ENCODE peak calls at places on chromosome 1, in four cellular contexts. One of them, this sample, is unnamed.

GRCh38 chr1:160205974-160206369 is 788 bp downstream of the PEA15 start:
- DNase-seq in stimulated activated CD4-positive, alpha-beta T cell treated with anti-CD3 and anti-CD28 coated beads, TNF-alpha, amount 100 ng/mL, for 48 hours: peak
- DNase-seq in fibroblast of mammary gland: peak
- DNase-seq in uterus: peak
- DNase-seq in this sample: no peak

GRCh38 chr1:44040856-44041255 is 9.6 kb upstream of the SLC6A9 start:
- DNase-seq in stimulated activated CD4-positive, alpha-beta T cell treated with anti-CD3 and anti-CD28 coated beads, TNF-alpha, amount 100 ng/mL, for 48 hours: no peak
- DNase-seq in fibroblast of mammary gland: peak
- DNase-seq in uterus: no peak
- DNase-seq in this sample: no peak

GRCh38 chr1:71572038-71572437 is 491.2 kb upstream of the ZRANB2 start:
- DNase-seq in fibroblast of mammary gland: no peak
- DNase-seq in uterus: no peak
- DNase-seq in stimulated activated CD4-positive, alpha-beta T cell treated with anti-CD3 and anti-CD28 coated beads, TNF-alpha, amount 100 ng/mL, for 48 hours: no peak
- DNase-seq in this sample: no peak

GRCh38 chr1:246565751-246566127 is 322 bp downstream of the TFB2M start:
- DNase-seq in fibroblast of mammary gland: peak
- DNase-seq in stimulated activated CD4-positive, alpha-beta T cell treated with anti-CD3 and anti-CD28 coated beads, TNF-alpha, amount 100 ng/mL, for 48 hours: no peak
- DNase-seq in uterus: no peak
- DNase-seq in this sample: no peak

GRCh38 chr1:43868741-43869067 is 64.9 kb upstream of the ARTN start:
- DNase-seq in stimulated activated CD4-positive, alpha-beta T cell treated with anti-CD3 and anti-CD28 coated beads, TNF-alpha, amount 100 ng/mL, for 48 hours: no peak
- DNase-seq in fibroblast of mammary gland: peak
- DNase-seq in uterus: peak
- DNase-seq in this sample: no peak

GRCh38 chr1:168726311-168726710 is 2.7 kb downstream of the DPT start:
- DNase-seq in stimulated activated CD4-positive, alpha-beta T cell treated with anti-CD3 and anti-CD28 coated beads, TNF-alpha, amount 100 ng/mL, for 48 hours: no peak
- DNase-seq in fibroblast of mammary gland: peak
- DNase-seq in uterus: peak
- DNase-seq in this sample: no peak

GRCh38 chr1:204466416-204467405 is 27.9 kb downstream of the PIK3C2B start:
- DNase-seq in fibroblast of mammary gland: no peak
- DNase-seq in uterus: no peak
- DNase-seq in stimulated activated CD4-positive, alpha-beta T cell treated with anti-CD3 and anti-CD28 coated beads, TNF-alpha, amount 100 ng/mL, for 48 hours: no peak
- DNase-seq in this sample: no peak

GRCh38 chr1:230713915-230714764 is at the start of gene AGT:
- DNase-seq in stimulated activated CD4-positive, alpha-beta T cell treated with anti-CD3 and anti-CD28 coated beads, TNF-alpha, amount 100 ng/mL, for 48 hours: no peak
- DNase-seq in uterus: peak
- DNase-seq in fibroblast of mammary gland: peak
- DNase-seq in this sample: no peak

GRCh38 chr1:13577846-13578245 is 5.8 kb upstream of the PDPN start:
- DNase-seq in fibroblast of mammary gland: no peak
- DNase-seq in stimulated activated CD4-positive, alpha-beta T cell treated with anti-CD3 and anti-CD28 coated beads, TNF-alpha, amount 100 ng/mL, for 48 hours: no peak
- DNase-seq in uterus: no peak
- DNase-seq in this sample: no peak